ENCODE peak calls at places on chromosomes 6 and 20, in four cellular contexts. R, X, G and M are unnamed samples.

GRCh38 chr6:33633462-33634158 is 12.5 kb downstream of the ITPR3 start:
- DNase-seq in R (peak), X (peak), G (peak), M (peak)

GRCh38 chr6:138535728-138536454 is 36.6 kb upstream of the NHSL1 start:
- DNase-seq in R (no peak), X (no peak), G (no peak), M (no peak)

GRCh38 chr20:8798505-8798904 is 270.4 kb upstream of the PLCB4 start:
- DNase-seq in R (no peak), X (no peak), G (no peak), M (no peak)

GRCh38 chr20:5863040-5863811 is 87.1 kb downstream of the TRMT6 start:
- DNase-seq in R (no peak), X (no peak), G (peak), M (no peak)

GRCh38 chr6:142735182-142735581 is 209.8 kb downstream of the HIVEP2 start:
- DNase-seq in R (no peak), X (no peak), G (peak), M (no peak)

GRCh38 chr6:42197574-42198362 is 3.0 kb upstream of the GUCA1B start:
- DNase-seq in R (no peak), X (no peak), G (peak), M (no peak)

GRCh38 chr6:90818163-90818562 is 231.3 kb upstream of the MAP3K7 start:
- DNase-seq in R (no peak), X (no peak), G (no peak), M (no peak)

GRCh38 chr6:100343678-100344077 is 121.0 kb downstream of the SIM1 start:
- DNase-seq in R (peak), X (no peak), G (peak), M (no peak)

GRCh38 chr6:69026715-69027114 is 391.6 kb downstream of the ADGRB3 start:
- DNase-seq in R (no peak), X (no peak), G (peak), M (no peak)

GRCh38 chr6:105873799-105874198 is 212.3 kb upstream of the PRDM1 start:
- DNase-seq in R (no peak), X (no peak), G (no peak), M (no peak)

DNA sequence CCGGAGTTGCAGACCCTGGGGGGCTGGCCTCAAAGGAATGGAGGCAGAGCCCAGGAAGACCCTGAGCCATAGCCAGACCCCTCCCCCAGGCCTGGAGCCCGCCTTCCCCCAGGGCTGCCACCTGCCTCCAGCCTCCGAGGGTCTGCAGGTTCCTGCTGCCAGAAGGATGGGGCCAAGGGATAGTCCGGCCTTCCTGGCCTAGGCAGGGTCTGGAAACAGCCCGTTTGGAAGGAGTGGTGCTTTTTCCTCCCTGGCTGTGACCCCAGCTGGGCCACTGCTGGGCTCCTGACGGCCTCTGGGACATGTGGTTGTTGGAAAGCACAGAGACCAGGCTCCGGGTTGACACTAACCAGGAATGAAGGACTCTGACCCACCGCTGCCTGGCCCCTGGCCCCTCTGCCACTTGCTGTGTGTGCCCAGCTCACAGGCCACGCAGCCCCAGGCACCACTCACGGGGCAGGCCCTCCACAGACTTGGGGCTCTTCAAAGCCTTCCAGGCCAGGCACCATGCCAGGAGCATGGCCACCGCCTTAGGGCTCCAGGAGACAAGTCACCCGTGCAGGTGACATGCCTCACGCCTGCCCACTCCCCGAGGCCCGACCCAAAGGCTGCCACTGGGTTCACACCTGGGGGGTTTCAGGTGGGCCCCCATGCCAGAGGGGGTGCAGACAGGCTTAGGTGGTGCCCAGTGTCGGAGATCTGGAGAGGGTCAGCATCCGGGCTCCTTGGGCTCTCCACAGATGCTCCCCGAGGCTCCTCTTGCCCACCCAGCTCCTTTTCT is 3.9 kb upstream of the LAMA5 start:
- DNase-seq in R (no peak), X (no peak), G (no peak), M (no peak)
- H2AK5ac ChIP-seq in R (peak), X (no peak), G (peak), M (peak)

GRCh38 chr6:162852192-162852591 is 124.4 kb downstream of the PACRG start:
- DNase-seq in R (no peak), X (no peak), G (no peak), M (no peak)
- H2AK5ac ChIP-seq in R (no peak), X (no peak), G (no peak), M (no peak)

GRCh38 chr6:84739866-84740208 is 24.6 kb downstream of the TBX18 start:
- DNase-seq in R (no peak), X (no peak), G (no peak), M (no peak)

GRCh38 chr6:84738996-84739865 is 25.2 kb downstream of the TBX18 start:
- DNase-seq in R (no peak), X (no peak), G (no peak), M (no peak)

GRCh38 chr6:84740385-84740784 is 24.0 kb downstream of the TBX18 start:
- DNase-seq in R (no peak), X (no peak), G (no peak), M (no peak)
- H2AK5ac ChIP-seq in R (no peak), X (no peak), G (no peak), M (no peak)

DNA sequence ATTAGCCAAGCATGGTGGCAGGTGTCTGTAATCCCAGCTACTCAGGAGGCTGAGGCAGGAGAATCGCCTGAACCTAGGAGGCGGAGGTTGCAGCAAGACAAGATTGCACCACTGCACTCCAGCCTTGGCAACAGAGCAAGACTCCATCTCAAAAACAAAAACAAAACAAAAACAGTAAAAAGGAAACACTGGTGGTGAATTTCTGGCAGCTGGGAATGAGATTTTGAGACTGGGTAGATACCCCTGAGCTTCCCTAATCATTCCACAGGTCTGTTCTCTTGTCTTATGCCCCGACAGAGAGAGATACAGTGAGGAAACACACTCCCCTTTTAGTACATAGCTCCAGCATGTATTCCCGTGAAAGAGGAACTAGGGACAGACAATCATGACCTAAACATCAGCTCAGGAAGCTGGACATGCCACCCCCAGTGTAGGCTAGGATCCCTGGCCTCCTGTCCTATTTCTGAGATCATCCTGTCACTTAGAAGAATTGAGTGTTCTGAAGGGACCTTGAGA is 9.6 kb downstream of the MAN1A1 start:
- DNase-seq in R (peak), X (no peak), G (no peak), M (no peak)
- H2AK5ac ChIP-seq in R (no peak), X (no peak), G (no peak), M (no peak)

GRCh38 chr6:170092826-170093225 is 198.1 kb downstream of the DLL1 start:
- DNase-seq in R (no peak), X (no peak), G (no peak), M (no peak)

GRCh38 chr6:170091639-170092579 is 199.0 kb downstream of the DLL1 start:
- DNase-seq in R (no peak), X (no peak), G (no peak), M (no peak)

GRCh38 chr6:170093658-170094596 is 197.0 kb downstream of the DLL1 start:
- DNase-seq in R (no peak), X (peak), G (no peak), M (no peak)

GRCh38 chr6:170094686-170095272 is 196.1 kb downstream of the DLL1 start:
- DNase-seq in R (no peak), X (no peak), G (no peak), M (peak)

DNA sequence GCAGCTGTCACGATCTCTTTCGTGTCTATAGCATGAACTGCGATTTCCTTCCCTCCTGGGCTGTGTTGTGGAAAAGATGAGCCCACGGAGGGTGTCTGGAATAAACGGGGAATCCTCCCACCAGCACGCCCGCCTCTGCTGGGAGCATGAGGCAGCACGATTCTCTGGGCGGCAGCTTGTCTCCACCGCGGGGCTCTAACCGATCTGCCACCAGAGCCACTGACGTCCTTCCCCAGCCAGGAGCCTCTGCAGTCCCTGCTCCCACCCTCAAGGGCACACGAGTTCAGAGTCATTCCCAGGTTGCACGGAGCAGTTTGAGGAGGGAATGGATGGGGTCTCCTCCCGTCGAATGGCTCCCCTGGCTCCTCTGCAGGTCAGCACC is 197.6 kb downstream of the DLL1 start:
- DNase-seq in R (no peak), X (peak), G (no peak), M (peak)
- H2AK5ac ChIP-seq in R (no peak), X (no peak), G (no peak), M (no peak)

GRCh38 chr6:79697430-79697829 is 66.3 kb downstream of the SH3BGRL2 start:
- DNase-seq in R (no peak), X (no peak), G (no peak), M (no peak)
- H2AK5ac ChIP-seq in R (no peak), X (no peak), G (no peak), M (no peak)